ENCODE peak calls at places on chromosomes 11 and 22, in seven cellular contexts. One of them, this sample, is unnamed. For H3K4me1, the result is how much of the 10 kb centered on the place peaks cover.

GRCh38 chr22:31947296-31947695 is 3.0 kb downstream of the YWHAH start:
- DNase-seq in colonic mucosa: peak
- DNase-seq in DND-41: peak
- DNase-seq in body of pancreas: peak
- DNase-seq in CD8-positive, alpha-beta T cell: no peak
- DNase-seq in lower lobe of right lung: no peak
- DNase-seq in ascending aorta: no peak
- DNase-seq in this sample: no peak

GRCh38 chr11:848380-848931 is 5.8 kb downstream of the TSPAN4 start:
- DNase-seq in body of pancreas: no peak
- DNase-seq in colonic mucosa: no peak
- DNase-seq in ascending aorta: no peak
- DNase-seq in DND-41: peak
- DNase-seq in lower lobe of right lung: no peak
- DNase-seq in CD8-positive, alpha-beta T cell: peak
- DNase-seq in this sample: no peak

GRCh38 chr11:61685611-61685955 is 5.4 kb downstream of the DAGLA start:
- DNase-seq in ascending aorta: no peak
- DNase-seq in colonic mucosa: no peak
- DNase-seq in body of pancreas: no peak
- DNase-seq in DND-41: no peak
- DNase-seq in lower lobe of right lung: peak
- DNase-seq in CD8-positive, alpha-beta T cell: no peak
- DNase-seq in this sample: no peak

GRCh38 chr11:96318399-96318798 is 24.6 kb downstream of the MAML2 start:
- DNase-seq in colonic mucosa: no peak
- DNase-seq in lower lobe of right lung: no peak
- DNase-seq in ascending aorta: no peak
- DNase-seq in CD8-positive, alpha-beta T cell: no peak
- DNase-seq in DND-41: no peak
- DNase-seq in body of pancreas: no peak
- DNase-seq in this sample: no peak

GRCh38 chr11:46345131-46345597 is 2.1 kb upstream of the DGKZ start:
- DNase-seq in CD8-positive, alpha-beta T cell: no peak
- DNase-seq in ascending aorta: no peak
- DNase-seq in lower lobe of right lung: peak
- DNase-seq in body of pancreas: peak
- DNase-seq in colonic mucosa: no peak
- DNase-seq in DND-41: no peak
- DNase-seq in this sample: peak

GRCh38 chr11:77776455-77776854 is 44.1 kb downstream of the RSF1 start:
- DNase-seq in lower lobe of right lung: no peak
- DNase-seq in ascending aorta: no peak
- DNase-seq in body of pancreas: no peak
- DNase-seq in DND-41: no peak
- DNase-seq in CD8-positive, alpha-beta T cell: no peak
- DNase-seq in colonic mucosa: no peak
- DNase-seq in this sample: no peak

GRCh38 chr11:46912526-46913150 is 5.7 kb downstream of the LRP4 start:
- DNase-seq in CD8-positive, alpha-beta T cell: no peak
- DNase-seq in colonic mucosa: no peak
- DNase-seq in ascending aorta: no peak
- DNase-seq in body of pancreas: no peak
- DNase-seq in DND-41: peak
- DNase-seq in lower lobe of right lung: no peak
- DNase-seq in this sample: no peak

GRCh38 chr11:115709297-115709696 is 205.1 kb upstream of the CADM1 start:
- DNase-seq in colonic mucosa: no peak
- DNase-seq in body of pancreas: peak
- DNase-seq in ascending aorta: no peak
- DNase-seq in DND-41: no peak
- DNase-seq in lower lobe of right lung: no peak
- DNase-seq in CD8-positive, alpha-beta T cell: no peak
- DNase-seq in this sample: no peak

GRCh38 chr11:25244126-25244525 is 747.3 kb downstream of the LUZP2 start:
- DNase-seq in lower lobe of right lung: no peak
- DNase-seq in CD8-positive, alpha-beta T cell: no peak
- DNase-seq in ascending aorta: no peak
- DNase-seq in colonic mucosa: no peak
- DNase-seq in DND-41: no peak
- DNase-seq in body of pancreas: no peak
- DNase-seq in this sample: no peak

GRCh38 chr11:78346799-78347198 is 70.8 kb downstream of the GAB2 start:
- DNase-seq in CD8-positive, alpha-beta T cell: no peak
- DNase-seq in DND-41: no peak
- DNase-seq in lower lobe of right lung: no peak
- DNase-seq in body of pancreas: no peak
- DNase-seq in colonic mucosa: no peak
- DNase-seq in ascending aorta: no peak
- DNase-seq in this sample: no peak

GRCh38 chr22:48627203-48627602 is 1200.5 kb downstream of the BRD1 start:
- DNase-seq in DND-41: peak
- DNase-seq in body of pancreas: no peak
- DNase-seq in CD8-positive, alpha-beta T cell: no peak
- DNase-seq in ascending aorta: no peak
- DNase-seq in lower lobe of right lung: no peak
- DNase-seq in colonic mucosa: no peak
- DNase-seq in this sample: no peak

GRCh38 chr11:128809128-128809527 is 58.0 kb downstream of the KCNJ1 start:
- DNase-seq in lower lobe of right lung: no peak
- DNase-seq in ascending aorta: no peak
- DNase-seq in CD8-positive, alpha-beta T cell: no peak
- DNase-seq in DND-41: no peak
- DNase-seq in body of pancreas: no peak
- DNase-seq in colonic mucosa: no peak
- DNase-seq in this sample: no peak

GRCh38 chr11:129061466-129062194 is 119.0 kb upstream of the TP53AIP1 start:
- DNase-seq in body of pancreas: no peak
- DNase-seq in CD8-positive, alpha-beta T cell: no peak
- DNase-seq in lower lobe of right lung: no peak
- DNase-seq in colonic mucosa: no peak
- DNase-seq in DND-41: no peak
- DNase-seq in ascending aorta: no peak
- DNase-seq in this sample: no peak

GRCh38 chr11:83459802-83460201 is 173.6 kb upstream of the CCDC90B start:
- DNase-seq in body of pancreas: no peak
- DNase-seq in CD8-positive, alpha-beta T cell: no peak
- DNase-seq in colonic mucosa: no peak
- DNase-seq in lower lobe of right lung: no peak
- DNase-seq in DND-41: no peak
- DNase-seq in ascending aorta: no peak
- DNase-seq in this sample: no peak

GRCh38 chr11:94694309-94695060 is 73.7 kb upstream of the AMOTL1 start:
- DNase-seq in DND-41: no peak
- DNase-seq in body of pancreas: no peak
- DNase-seq in colonic mucosa: no peak
- DNase-seq in ascending aorta: no peak
- DNase-seq in CD8-positive, alpha-beta T cell: no peak
- DNase-seq in lower lobe of right lung: no peak
- DNase-seq in this sample: no peak

GRCh38 chr11:46718155-46719019 is 626 bp upstream of the F2 start:
- DNase-seq in lower lobe of right lung: no peak
- DNase-seq in DND-41: no peak
- DNase-seq in CD8-positive, alpha-beta T cell: no peak
- DNase-seq in colonic mucosa: peak
- DNase-seq in ascending aorta: no peak
- DNase-seq in body of pancreas: peak
- DNase-seq in this sample: no peak

GRCh38 chr11:40686765-40687164 is 772.7 kb downstream of the LRRC4C start:
- DNase-seq in DND-41: no peak
- DNase-seq in ascending aorta: no peak
- DNase-seq in body of pancreas: no peak
- DNase-seq in colonic mucosa: no peak
- DNase-seq in CD8-positive, alpha-beta T cell: no peak
- DNase-seq in lower lobe of right lung: no peak
- DNase-seq in this sample: no peak

GRCh38 chr11:30196400-30197206 is 34.2 kb upstream of the FSHB start:
- DNase-seq in ascending aorta: no peak
- DNase-seq in colonic mucosa: peak
- DNase-seq in DND-41: peak
- DNase-seq in body of pancreas: peak
- DNase-seq in lower lobe of right lung: peak
- DNase-seq in CD8-positive, alpha-beta T cell: peak
- DNase-seq in this sample: no peak

GRCh38 chr22:24424001-24424900 is 3.1 kb upstream of the ADORA2A start:
- DNase-seq in body of pancreas: no peak
- DNase-seq in colonic mucosa: no peak
- DNase-seq in DND-41: no peak
- DNase-seq in lower lobe of right lung: peak
- DNase-seq in ascending aorta: no peak
- DNase-seq in CD8-positive, alpha-beta T cell: peak
- DNase-seq in this sample: no peak

GRCh38 chr11:74634537-74634936 is 42.2 kb downstream of the POLD3 start:
- DNase-seq in colonic mucosa: peak
- DNase-seq in CD8-positive, alpha-beta T cell: no peak
- DNase-seq in DND-41: no peak
- DNase-seq in ascending aorta: no peak
- DNase-seq in lower lobe of right lung: no peak
- DNase-seq in body of pancreas: peak
- DNase-seq in this sample: no peak

GRCh38 chr11:6630632-6631291 is 11.5 kb upstream of the TPP1 start:
- DNase-seq in lower lobe of right lung: no peak
- DNase-seq in CD8-positive, alpha-beta T cell: no peak
- DNase-seq in ascending aorta: no peak
- DNase-seq in DND-41: no peak
- DNase-seq in colonic mucosa: no peak
- DNase-seq in body of pancreas: no peak
- DNase-seq in this sample: no peak

GRCh38 chr11:95500466-95500865 is 269.5 kb upstream of the SESN3 start:
- DNase-seq in CD8-positive, alpha-beta T cell: no peak
- DNase-seq in body of pancreas: no peak
- DNase-seq in ascending aorta: no peak
- DNase-seq in colonic mucosa: no peak
- DNase-seq in lower lobe of right lung: no peak
- DNase-seq in DND-41: no peak
- DNase-seq in this sample: no peak

GRCh38 chr22:45846952-45847351 is 130.0 kb downstream of the WNT7B start:
- DNase-seq in DND-41: no peak
- DNase-seq in CD8-positive, alpha-beta T cell: no peak
- DNase-seq in lower lobe of right lung: no peak
- DNase-seq in ascending aorta: no peak
- DNase-seq in colonic mucosa: no peak
- DNase-seq in body of pancreas: no peak
- DNase-seq in this sample: no peak

GRCh38 chr22:38823076-38823475 is 20.8 kb downstream of the NPTXR start:
- DNase-seq in colonic mucosa: no peak
- DNase-seq in CD8-positive, alpha-beta T cell: no peak
- DNase-seq in body of pancreas: no peak
- DNase-seq in DND-41: no peak
- DNase-seq in ascending aorta: no peak
- DNase-seq in lower lobe of right lung: no peak
- DNase-seq in this sample: no peak

GRCh38 chr22:39349967-39350802 is at the start of gene SYNGR1:
- DNase-seq in ascending aorta: no peak
- DNase-seq in colonic mucosa: no peak
- DNase-seq in lower lobe of right lung: peak
- DNase-seq in CD8-positive, alpha-beta T cell: no peak
- DNase-seq in DND-41: peak
- DNase-seq in body of pancreas: peak
- DNase-seq in this sample: no peak

GRCh38 chr11:46528445-46529085 is 65.3 kb downstream of the AMBRA1 start:
- DNase-seq in colonic mucosa: no peak
- DNase-seq in ascending aorta: no peak
- DNase-seq in body of pancreas: no peak
- DNase-seq in lower lobe of right lung: no peak
- DNase-seq in DND-41: no peak
- DNase-seq in CD8-positive, alpha-beta T cell: no peak
- DNase-seq in this sample: no peak

GRCh38 chr11:45038923-45039322 is 88.2 kb upstream of the TP53I11 start:
- DNase-seq in lower lobe of right lung: no peak
- DNase-seq in DND-41: no peak
- DNase-seq in body of pancreas: no peak
- DNase-seq in CD8-positive, alpha-beta T cell: no peak
- DNase-seq in colonic mucosa: no peak
- DNase-seq in ascending aorta: no peak
- DNase-seq in this sample: no peak

GRCh38 chr11:45043755-45044475 is 93.2 kb upstream of the TP53I11 start:
- DNase-seq in ascending aorta: no peak
- DNase-seq in colonic mucosa: no peak
- DNase-seq in lower lobe of right lung: no peak
- DNase-seq in DND-41: no peak
- DNase-seq in CD8-positive, alpha-beta T cell: no peak
- DNase-seq in body of pancreas: no peak
- DNase-seq in this sample: no peak

GRCh38 chr11:45045692-45046471 is 95.2 kb upstream of the TP53I11 start:
- DNase-seq in CD8-positive, alpha-beta T cell: no peak
- DNase-seq in body of pancreas: peak
- DNase-seq in colonic mucosa: no peak
- DNase-seq in DND-41: no peak
- DNase-seq in lower lobe of right lung: peak
- DNase-seq in ascending aorta: no peak
- DNase-seq in this sample: peak

GRCh38 chr11:45041556-45041955 is 90.9 kb upstream of the TP53I11 start:
- DNase-seq in DND-41: no peak
- DNase-seq in lower lobe of right lung: no peak
- DNase-seq in CD8-positive, alpha-beta T cell: no peak
- DNase-seq in colonic mucosa: no peak
- DNase-seq in body of pancreas: no peak
- DNase-seq in ascending aorta: no peak
- DNase-seq in this sample: no peak

GRCh38 chr11:45042560-45042959 is 91.9 kb upstream of the TP53I11 start:
- DNase-seq in ascending aorta: peak
- DNase-seq in body of pancreas: no peak
- DNase-seq in CD8-positive, alpha-beta T cell: no peak
- DNase-seq in lower lobe of right lung: no peak
- DNase-seq in colonic mucosa: no peak
- DNase-seq in DND-41: no peak
- DNase-seq in this sample: no peak
- H3K27ac ChIP-seq in ascending aorta: no peak
- H3K27ac ChIP-seq in body of pancreas: no peak
- H3K27ac ChIP-seq in CD8-positive, alpha-beta T cell: no peak
- H3K27ac ChIP-seq in lower lobe of right lung: no peak
- H3K27ac ChIP-seq in colonic mucosa: no peak
- H3K27ac ChIP-seq in DND-41: no peak
- H3K27ac ChIP-seq in this sample: no peak

GRCh38 chr22:50530857-50531545 is 1.2 kb upstream of the TYMP start:
- DNase-seq in ascending aorta: no peak
- DNase-seq in DND-41: no peak
- DNase-seq in colonic mucosa: peak
- DNase-seq in body of pancreas: peak
- DNase-seq in CD8-positive, alpha-beta T cell: peak
- DNase-seq in lower lobe of right lung: peak
- DNase-seq in this sample: peak
- H3K4me1 ChIP-seq in ascending aorta: under half
- H3K4me1 ChIP-seq in DND-41: under half
- H3K4me1 ChIP-seq in colonic mucosa: under half
- H3K4me1 ChIP-seq in body of pancreas: half or more
- H3K4me1 ChIP-seq in CD8-positive, alpha-beta T cell: under half
- H3K4me1 ChIP-seq in lower lobe of right lung: half or more
- H3K4me1 ChIP-seq in this sample: half or more

GRCh38 chr11:57432714-57433163 is 5.8 kb upstream of the SLC43A3 start:
- DNase-seq in ascending aorta: no peak
- DNase-seq in CD8-positive, alpha-beta T cell: no peak
- DNase-seq in body of pancreas: peak
- DNase-seq in DND-41: no peak
- DNase-seq in colonic mucosa: no peak
- DNase-seq in lower lobe of right lung: peak
- DNase-seq in this sample: no peak
- TF ChIP-seq CTCF in ascending aorta: no peak
- TF ChIP-seq CTCF in CD8-positive, alpha-beta T cell: no peak
- TF ChIP-seq CTCF in body of pancreas: no peak
- TF ChIP-seq CTCF in DND-41: no peak
- TF ChIP-seq CTCF in colonic mucosa: no peak
- TF ChIP-seq CTCF in lower lobe of right lung: no peak
- TF ChIP-seq CTCF in this sample: no peak

GRCh38 chr11:2301631-2302272 is at the start of the genes C11orf21 and TSPAN32:
- DNase-seq in colonic mucosa: peak
- DNase-seq in ascending aorta: no peak
- DNase-seq in DND-41: no peak
- DNase-seq in body of pancreas: peak
- DNase-seq in CD8-positive, alpha-beta T cell: peak
- DNase-seq in lower lobe of right lung: peak
- DNase-seq in this sample: peak
- H3K27ac ChIP-seq in colonic mucosa: no peak
- H3K27ac ChIP-seq in ascending aorta: peak
- H3K27ac ChIP-seq in DND-41: no peak
- H3K27ac ChIP-seq in body of pancreas: no peak
- H3K27ac ChIP-seq in CD8-positive, alpha-beta T cell: peak
- H3K27ac ChIP-seq in lower lobe of right lung: peak
- H3K27ac ChIP-seq in this sample: no peak